ENCODE peak calls at places on chromosome 1, in eight cellular contexts. S, F, L, V, I, H, X and O are unnamed samples.

GRCh38 chr1:235640580-235640979 is 9.0 kb downstream of the GNG4 start:
- DNase-seq in S (no peak), F (no peak), L (no peak), V (no peak), I (no peak), H (no peak), X (no peak), O (no peak)

GRCh38 chr1:111563619-111564018 is 56.0 kb upstream of the RAP1A start:
- DNase-seq in S (peak; percentile 85), F (peak; percentile 77), L (no peak), V (no peak), I (no peak), H (no peak), X (no peak), O (peak; percentile 49)

GRCh38 chr1:10778640-10779039 is 17.8 kb downstream of the CASZ1 start:
- DNase-seq in S (no peak), F (no peak), L (no peak), V (no peak), I (no peak), H (no peak), X (no peak), O (no peak)

GRCh38 chr1:19028546-19029129 is 72.2 kb upstream of the IFFO2 start:
- DNase-seq in S (no peak), F (no peak), L (no peak), V (no peak), I (no peak), H (no peak), X (no peak), O (no peak)

GRCh38 chr1:63731117-63732043 is 42.4 kb upstream of the ROR1 start:
- DNase-seq in S (peak; percentile 95), F (peak; percentile 87), L (no peak), V (no peak), I (no peak), H (peak; percentile 89), X (no peak), O (peak; percentile 96)

GRCh38 chr1:155471026-155471425 is 91.6 kb downstream of the ASH1L start:
- DNase-seq in S (no peak), F (no peak), L (peak; percentile 29), V (no peak), I (no peak), H (no peak), X (no peak), O (no peak)

GRCh38 chr1:28601696-28602095 is 9.6 kb downstream of the RAB42 start:
- DNase-seq in S (peak; percentile 95), F (peak; percentile 86), L (no peak), V (no peak), I (no peak), H (peak; percentile 29), X (no peak), O (peak; percentile 92)

GRCh38 chr1:44919387-44919786 is 67.0 kb downstream of the EIF2B3 start:
- DNase-seq in S (no peak), F (no peak), L (no peak), V (no peak), I (no peak), H (no peak), X (no peak), O (no peak)

GRCh38 chr1:194024659-194025058 is 838.2 kb upstream of the B3GALT2 start:
- DNase-seq in S (peak; percentile 46), F (peak; percentile 74), L (no peak), V (no peak), I (no peak), H (peak; percentile 88), X (no peak), O (peak; percentile 81)

GRCh38 chr1:16162163-16162822 is 6.4 kb upstream of the EPHA2 start:
- DNase-seq in S (no peak), F (no peak), L (no peak), V (no peak), I (no peak), H (no peak), X (no peak), O (no peak)

GRCh38 chr1:93965888-93966287 is 56.7 kb upstream of the GCLM start:
- DNase-seq in S (no peak), F (no peak), L (no peak), V (no peak), I (no peak), H (no peak), X (no peak), O (no peak)